ENCODE peak calls at places on chromosome 21, in four cellular contexts. K is heart right ventricle, E is fibroblast of lung, J is SJSA1. O is an unnamed sample.

GRCh38 chr21:45580576-45581321 is 38.5 kb upstream of the SLC19A1 start:
- DNase-seq in J (no peak), K (no peak), E (no peak), O (no peak)

GRCh38 chr21:42057861-42058437 is 13.2 kb upstream of the UMODL1 start:
- DNase-seq in K (no peak), J (no peak), E (no peak), O (no peak)

GRCh38 chr21:44018813-44019567 is 6.9 kb downstream of the TRAPPC10 start:
- DNase-seq in E (no peak), J (no peak), K (no peak), O (no peak)

GRCh38 chr21:41640756-41641509 is 125.9 kb downstream of the RIPK4 start:
- DNase-seq in J (no peak), E (peak; percentile 18), K (no peak), O (peak; percentile 78)

GRCh38 chr21:32990666-32991065 is 35.1 kb upstream of the OLIG2 start:
- DNase-seq in K (no peak), J (no peak), E (no peak), O (no peak)

GRCh38 chr21:42688226-42688840 is 34.9 kb downstream of the PDE9A start:
- DNase-seq in E (no peak), K (no peak), J (no peak), O (no peak)

GRCh38 chr21:40871099-40871498 is 24.1 kb upstream of the DSCAM start:
- DNase-seq in K (no peak), J (no peak), E (no peak), O (no peak)

GRCh38 chr21:34995979-34996303 is 53.2 kb downstream of the RUNX1 start:
- DNase-seq in K (no peak), J (no peak), E (no peak), O (no peak)

GRCh38 chr21:39386194-39386593 is 37.3 kb upstream of the HMGN1 start:
- DNase-seq in J (no peak), K (peak; percentile 49), E (peak; percentile 17), O (no peak)

GRCh38 chr21:32844653-32845443 is 73.3 kb upstream of the PAXBP1 start:
- DNase-seq in E (peak; percentile 48), J (no peak), K (no peak), O (peak; percentile 61)

GRCh38 chr21:34942911-34943310 is 106.2 kb downstream of the RUNX1 start:
- DNase-seq in E (no peak), J (no peak), K (no peak), O (no peak)

GRCh38 chr21:36059823-36060158 is 535 bp downstream of the SETD4 start:
- DNase-seq in J (no peak), K (peak; percentile 43), E (no peak), O (no peak)

GRCh38 chr21:27817061-27817460 is 850.2 kb upstream of the ADAMTS5 start:
- DNase-seq in E (no peak), J (no peak), K (no peak), O (no peak)

GRCh38 chr21:34670220-34670961 is 1.6 kb downstream of the CLIC6 start:
- DNase-seq in E (peak; percentile 13), J (peak; percentile 15), K (no peak), O (no peak)

GRCh38 chr21:36784942-36785341 is 86.0 kb downstream of the SIM2 start:
- DNase-seq in J (no peak), E (no peak), K (peak; percentile 49), O (peak; percentile 64)

GRCh38 chr21:44758141-44758561 is 43.5 kb downstream of the UBE2G2 start:
- DNase-seq in J (no peak), E (no peak), K (no peak), O (no peak)

GRCh38 chr21:44802396-44803153 is 955 bp upstream of the UBE2G2 start:
- DNase-seq in K (no peak), E (peak; percentile 13), J (peak; percentile 20), O (no peak)

GRCh38 chr21:17003763-17004373 is 509.0 kb upstream of the CXADR start:
- DNase-seq in K (no peak), J (peak; percentile 50), E (peak; percentile 22), O (no peak)

GRCh38 chr21:37829043-37829442 is 87.2 kb downstream of the KCNJ6 start:
- DNase-seq in E (no peak), J (peak; percentile 77), K (no peak), O (no peak)

GRCh38 chr21:44846485-44847260 is 26.8 kb downstream of the PTTG1IP start:
- DNase-seq in J (no peak), K (no peak), E (no peak), O (no peak)

GRCh38 chr21:27813750-27814149 is 846.9 kb upstream of the ADAMTS5 start:
- DNase-seq in J (no peak), K (peak; percentile 23), E (no peak), O (no peak)

GRCh38 chr21:16192900-16193299 is 463.1 kb downstream of the USP25 start:
- DNase-seq in E (peak; percentile 34), J (no peak), K (no peak), O (no peak)

GRCh38 chr21:43361127-43361492 is 65.8 kb downstream of the SIK1 start:
- DNase-seq in E (peak; percentile 54), J (no peak), K (peak; percentile 60), O (no peak)

GRCh38 chr21:14382486-14382834 is 486 bp downstream of the HSPA13 start:
- DNase-seq in E (peak; percentile 43), K (no peak), J (no peak), O (no peak)

GRCh38 chr21:39055167-39055767 is 128.0 kb downstream of the PSMG1 start:
- DNase-seq in K (no peak), J (no peak), E (no peak), O (no peak)